ENCODE peak calls at places on chromosomes 5 and 9, in ten cellular contexts. H is psoas muscle, D is GM20000, V is GM10248, U is OCI-LY7, N is cardiac muscle cell, P is GM13976, E is MM.1S, A is endothelial cell, Q is AG10803. Z is an unnamed sample.

GRCh38 chr5:127338501-127338900 is 47.9 kb downstream of the MEGF10 start:
- DNase-seq in H (no peak), U (no peak), V (no peak), N (no peak), Q (no peak), A (no peak), P (no peak), E (no peak), D (no peak), Z (no peak)

GRCh38 chr9:88342246-88342645 is 46.0 kb upstream of the SPIN1 start:
- DNase-seq in Q (peak), U (no peak), E (no peak), V (no peak), P (no peak), A (no peak), N (peak), D (no peak), H (no peak), Z (no peak)

GRCh38 chr9:18770509-18770908 is 262.5 kb downstream of the SAXO1 start:
- DNase-seq in V (no peak), U (no peak), Q (no peak), E (no peak), D (no peak), N (no peak), H (no peak), A (no peak), P (no peak), Z (no peak)

GRCh38 chr5:96880402-96881164 is 4.3 kb downstream of the ERAP2 start:
- DNase-seq in H (no peak), U (no peak), A (no peak), N (peak), D (no peak), P (no peak), V (no peak), E (no peak), Q (peak), Z (no peak)

GRCh38 chr5:172059661-172060100 is 53.2 kb upstream of the FBXW11 start:
- DNase-seq in H (no peak), A (peak), U (peak), N (peak), E (no peak), P (no peak), V (no peak), Q (no peak), D (no peak), Z (no peak)

GRCh38 chr9:76529667-76530066 is 70.7 kb downstream of the GCNT1 start:
- DNase-seq in Q (no peak), N (no peak), U (no peak), P (no peak), V (no peak), E (no peak), D (no peak), A (no peak), H (no peak), Z (no peak)

GRCh38 chr9:134619983-134620612 is 21.5 kb upstream of the COL5A1 start:
- DNase-seq in U (no peak), P (no peak), Q (no peak), E (no peak), N (no peak), A (no peak), V (no peak), D (no peak), H (no peak), Z (no peak)

GRCh38 chr9:136722969-136723356 is 10.6 kb downstream of the DIPK1B start:
- DNase-seq in U (no peak), H (no peak), P (no peak), Q (no peak), A (no peak), N (no peak), D (no peak), E (no peak), V (no peak), Z (no peak)

GRCh38 chr9:21778300-21778699 is 24.1 kb upstream of the MTAP start:
- DNase-seq in P (no peak), U (no peak), D (no peak), Q (peak), N (peak), H (no peak), A (no peak), V (no peak), E (no peak), Z (no peak)

GRCh38 chr9:16611001-16611400 is 259.5 kb downstream of the BNC2 start:
- DNase-seq in Q (peak), V (no peak), D (no peak), P (no peak), H (no peak), A (no peak), U (no peak), E (no peak), N (peak), Z (no peak)

GRCh38 chr5:10503321-10503720 is 60.5 kb upstream of the ANKRD33B start:
- DNase-seq in P (no peak), E (no peak), V (no peak), N (no peak), U (no peak), Q (no peak), H (no peak), A (no peak), D (no peak), Z (no peak)

GRCh38 chr5:139634028-139634325 is 14.2 kb upstream of the CXXC5 start:
- DNase-seq in A (no peak), P (no peak), D (no peak), H (no peak), Q (no peak), E (no peak), U (peak), N (no peak), V (no peak), Z (no peak)

GRCh38 chr5:139634541-139634940 is 13.6 kb upstream of the CXXC5 start:
- DNase-seq in N (no peak), Q (no peak), H (no peak), A (no peak), U (no peak), E (no peak), V (no peak), D (no peak), P (no peak), Z (no peak)

GRCh38 chr5:139635191-139635590 is 13.0 kb upstream of the CXXC5 start:
- DNase-seq in U (no peak), Q (no peak), A (no peak), N (no peak), H (no peak), D (no peak), V (no peak), P (no peak), E (no peak), Z (no peak)

GRCh38 chr5:139631520-139632165 is 16.5 kb upstream of the CXXC5 start:
- DNase-seq in Q (no peak), H (no peak), E (no peak), A (no peak), N (no peak), P (no peak), D (no peak), U (no peak), V (no peak), Z (no peak)

DNA sequence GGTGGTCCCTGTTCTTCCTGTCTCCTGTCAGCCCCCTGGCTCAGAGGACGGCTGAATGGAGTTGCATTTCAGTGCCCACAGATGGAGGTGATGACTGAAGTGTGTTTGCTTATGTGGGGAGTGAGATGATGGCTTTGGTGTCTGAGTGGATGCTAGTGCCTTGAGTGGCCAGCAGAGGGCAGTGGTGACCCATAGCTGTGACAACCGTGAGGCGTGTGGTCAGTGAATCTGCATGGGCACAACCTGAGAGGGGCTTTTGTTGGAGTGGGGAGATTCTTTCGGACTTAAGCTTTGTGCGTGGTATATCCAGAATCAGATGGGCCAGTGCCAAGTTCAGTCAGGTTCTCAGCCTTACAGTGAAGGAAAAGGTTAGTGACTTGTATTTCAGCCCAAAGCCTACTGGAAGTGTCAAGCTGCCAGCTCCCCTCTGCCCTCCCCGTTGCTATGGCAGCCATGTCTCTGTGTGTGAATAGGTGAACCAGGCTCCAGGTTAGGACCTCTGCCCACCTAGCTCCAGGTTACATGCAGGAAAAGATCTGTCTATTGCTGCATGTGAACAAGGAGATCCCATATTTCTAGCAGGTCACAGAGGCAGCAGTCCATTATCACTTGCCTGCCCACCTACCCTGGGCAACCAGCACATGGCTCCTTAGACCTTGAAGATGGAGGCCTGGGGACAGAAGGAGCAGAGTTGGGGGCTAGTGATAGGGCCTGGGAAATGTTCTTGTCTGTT is 14.7 kb upstream of the CXXC5 start:
- DNase-seq in Q (peak), U (peak), P (peak), N (peak), A (peak), D (peak), E (peak), V (peak), H (peak), Z (peak)
- TF ChIP-seq CTCF in Q (peak), U (peak), P (peak), N (peak), A (peak), D (peak), E (peak), V (peak), H (peak), Z (peak)

GRCh38 chr5:122896598-122897282 is 51.3 kb downstream of the SNX24 start:
- DNase-seq in V (no peak), D (no peak), P (no peak), N (peak), A (no peak), Q (peak), E (peak), U (peak), H (no peak), Z (no peak)
- TF ChIP-seq CTCF in V (peak), D (peak), P (no peak), N (peak), A (peak), Q (peak), E (peak), U (peak), H (peak), Z (peak)

GRCh38 chr9:12667892-12668291 is 25.3 kb upstream of the TYRP1 start:
- DNase-seq in N (no peak), P (no peak), D (no peak), U (no peak), A (no peak), V (no peak), H (no peak), Q (no peak), E (no peak), Z (no peak)

DNA sequence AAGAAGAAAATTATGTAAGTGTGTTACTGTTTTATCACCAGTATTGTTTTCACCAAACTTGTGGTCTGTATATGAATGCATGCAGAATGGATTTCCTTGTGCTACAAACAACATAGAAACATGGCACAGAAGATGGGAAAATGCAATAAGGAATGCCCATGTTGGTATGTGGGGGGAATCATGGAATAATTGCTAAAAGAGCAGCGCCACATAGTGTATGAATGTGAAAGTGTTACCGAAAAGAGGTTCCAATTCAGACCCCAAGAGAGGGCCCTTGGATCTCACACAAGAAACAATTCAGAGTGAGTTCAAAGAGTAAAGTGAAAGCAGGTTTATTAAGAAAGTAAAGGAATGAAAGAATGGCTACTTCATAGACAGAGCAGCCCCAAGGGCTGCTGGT is 26.4 kb upstream of the TYRP1 start:
- DNase-seq in P (no peak), H (no peak), A (no peak), N (peak), U (no peak), Q (no peak), V (no peak), E (no peak), D (no peak), Z (no peak)
- TF ChIP-seq CTCF in P (no peak), H (no peak), A (peak), N (peak), U (peak), Q (peak), V (no peak), E (no peak), D (no peak), Z (no peak)

GRCh38 chr5:136994154-136994553 is 505.0 kb downstream of the SPOCK1 start:
- DNase-seq in D (no peak), P (no peak), V (no peak), U (no peak), E (no peak), Q (no peak), N (no peak), H (no peak), A (no peak), Z (no peak)

GRCh38 chr5:136998864-136999263 is 500.3 kb downstream of the SPOCK1 start:
- DNase-seq in U (no peak), D (no peak), P (no peak), N (no peak), V (no peak), H (no peak), Q (no peak), A (no peak), E (no peak), Z (no peak)

GRCh38 chr5:137004279-137004678 is 494.8 kb downstream of the SPOCK1 start:
- DNase-seq in U (no peak), N (no peak), P (no peak), Q (no peak), V (no peak), E (no peak), H (no peak), A (no peak), D (no peak), Z (no peak)

GRCh38 chr5:137001026-137001569 is 498.0 kb downstream of the SPOCK1 start:
- DNase-seq in D (no peak), N (no peak), U (no peak), E (no peak), A (no peak), Q (no peak), H (no peak), P (no peak), V (no peak), Z (no peak)

GRCh38 chr5:136999787-137000186 is 499.3 kb downstream of the SPOCK1 start:
- DNase-seq in A (no peak), V (no peak), H (no peak), D (no peak), E (no peak), P (no peak), Q (no peak), U (no peak), N (no peak), Z (no peak)
- TF ChIP-seq CTCF in A (no peak), V (no peak), H (no peak), D (no peak), E (no peak), P (no peak), Q (no peak), U (no peak), N (no peak), Z (no peak)

DNA sequence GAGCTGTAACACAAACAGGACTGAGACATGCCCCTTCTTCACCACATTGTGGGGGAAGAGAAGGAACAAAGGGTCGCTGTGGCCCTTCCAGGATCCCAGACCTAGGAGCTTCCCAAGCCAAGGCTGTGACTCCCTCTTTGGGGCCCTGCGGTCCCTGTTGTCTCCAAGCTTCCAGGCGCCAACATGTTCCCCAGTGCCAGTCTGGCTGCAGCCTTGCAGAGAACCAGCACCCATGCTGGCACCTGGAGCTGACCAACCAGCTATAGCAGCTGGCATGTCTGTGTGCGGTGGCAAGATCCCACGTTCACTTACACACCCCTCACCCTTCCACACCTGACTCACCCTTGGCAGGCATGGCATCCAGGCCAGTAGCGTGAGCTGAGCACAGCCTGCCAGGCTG is 20.7 kb upstream of the FANCC start:
- DNase-seq in Q (no peak), A (no peak), U (no peak), N (no peak), V (no peak), P (no peak), H (no peak), D (no peak), E (no peak), Z (no peak)
- TF ChIP-seq CTCF in Q (no peak), A (no peak), U (no peak), N (no peak), V (no peak), P (no peak), H (no peak), D (no peak), E (no peak), Z (no peak)

GRCh38 chr9:117487555-117488175 is 72.8 kb upstream of the ASTN2 start:
- DNase-seq in P (peak), V (peak), H (peak), U (peak), A (peak), Q (peak), E (peak), N (peak), D (peak), Z (peak)
- TF ChIP-seq CTCF in P (peak), V (peak), H (peak), U (peak), A (peak), Q (peak), E (peak), N (peak), D (peak), Z (peak)

GRCh38 chr5:15008476-15008875 is 136.9 kb upstream of the ANKH start:
- DNase-seq in D (no peak), E (no peak), V (no peak), P (no peak), Q (peak), H (peak), A (no peak), U (no peak), N (peak), Z (no peak)
- TF ChIP-seq CTCF in D (no peak), E (no peak), V (no peak), P (no peak), Q (peak), H (no peak), A (no peak), U (no peak), N (no peak), Z (no peak)